ENCODE peak calls at places on chromosomes 11 and 22, in five cellular contexts. One of them, this sample, is unnamed.
A peak's percentile ranks its signal among the peaks of the same experiment; 100 is the strongest.

GRCh38 chr11:13702071-13702470 is 33.6 kb downstream of the FAR1 start:
- DNase-seq in renal cortical epithelial cell: no peak
- DNase-seq in hypothalamus: no peak
- DNase-seq in spleen: no peak
- DNase-seq in neuronal stem cell: no peak
- DNase-seq in this sample: no peak

GRCh38 chr22:32016081-32016480 is 27.0 kb upstream of the SLC5A1 start:
- DNase-seq in neuronal stem cell: no peak
- DNase-seq in renal cortical epithelial cell: no peak
- DNase-seq in hypothalamus: no peak
- DNase-seq in spleen: no peak
- DNase-seq in this sample: no peak

GRCh38 chr11:16936643-16937042 is 77.6 kb downstream of the PLEKHA7 start:
- DNase-seq in renal cortical epithelial cell: no peak
- DNase-seq in neuronal stem cell: no peak
- DNase-seq in spleen: no peak
- DNase-seq in hypothalamus: no peak
- DNase-seq in this sample: no peak

GRCh38 chr22:33658775-33659174 is 261.5 kb downstream of the LARGE1 start:
- DNase-seq in hypothalamus: no peak
- DNase-seq in renal cortical epithelial cell: no peak
- DNase-seq in neuronal stem cell: no peak
- DNase-seq in spleen: no peak
- DNase-seq in this sample: no peak

GRCh38 chr22:38973289-38974169 is 8.6 kb upstream of the APOBEC3B start:
- DNase-seq in neuronal stem cell: peak; percentile 52
- DNase-seq in spleen: peak; percentile 74
- DNase-seq in renal cortical epithelial cell: no peak
- DNase-seq in hypothalamus: no peak
- DNase-seq in this sample: peak; percentile 40

GRCh38 chr11:66339686-66340483 is 3.7 kb upstream of the RIN1 start:
- DNase-seq in renal cortical epithelial cell: no peak
- DNase-seq in spleen: peak; percentile 40
- DNase-seq in neuronal stem cell: no peak
- DNase-seq in hypothalamus: no peak
- DNase-seq in this sample: no peak

GRCh38 chr11:23284626-23285025 is 424.4 kb upstream of the CCDC179 start:
- DNase-seq in hypothalamus: no peak
- DNase-seq in neuronal stem cell: no peak
- DNase-seq in spleen: no peak
- DNase-seq in renal cortical epithelial cell: no peak
- DNase-seq in this sample: no peak

GRCh38 chr11:133619973-133620372 is 87.7 kb upstream of the OPCML start:
- DNase-seq in spleen: no peak
- DNase-seq in neuronal stem cell: no peak
- DNase-seq in renal cortical epithelial cell: no peak
- DNase-seq in hypothalamus: no peak
- DNase-seq in this sample: no peak

GRCh38 chr22:19062909-19063308 is 59.3 kb downstream of the DGCR2 start:
- DNase-seq in renal cortical epithelial cell: no peak
- DNase-seq in neuronal stem cell: no peak
- DNase-seq in hypothalamus: no peak
- DNase-seq in spleen: peak; percentile 43
- DNase-seq in this sample: no peak

GRCh38 chr22:48750826-48751440 is 1076.7 kb downstream of the BRD1 start:
- DNase-seq in renal cortical epithelial cell: no peak
- DNase-seq in hypothalamus: no peak
- DNase-seq in spleen: no peak
- DNase-seq in neuronal stem cell: no peak
- DNase-seq in this sample: no peak

GRCh38 chr22:19708323-19709011 is 5.8 kb upstream of the SEPTIN5 start:
- DNase-seq in neuronal stem cell: no peak
- DNase-seq in hypothalamus: no peak
- DNase-seq in renal cortical epithelial cell: no peak
- DNase-seq in spleen: peak; percentile 75
- DNase-seq in this sample: no peak